ENCODE peak calls at places on chromosomes 7 and 10, in nine cellular contexts. N, I, L, R, W, Y, P, A and F are unnamed samples.

GRCh38 chr10:85603167-85603940 is 763.2 kb downstream of the GRID1 start:
- DNase-seq in P (no peak), A (no peak), L (no peak), Y (no peak), I (no peak), W (no peak), N (no peak), R (no peak), F (no peak)

GRCh38 chr7:22445140-22445722 is 54.8 kb downstream of the STEAP1B start:
- DNase-seq in L (peak), N (peak), A (peak), R (peak), P (peak), W (peak), I (no peak), Y (no peak), F (no peak)

GRCh38 chr10:13051126-13051694 is 48.8 kb upstream of the OPTN start:
- DNase-seq in P (no peak), L (no peak), R (no peak), Y (no peak), W (no peak), N (no peak), I (no peak), A (no peak), F (no peak)

GRCh38 chr10:126892873-126893175 is 12.4 kb upstream of the DOCK1 start:
- DNase-seq in W (no peak), I (no peak), R (no peak), P (no peak), L (no peak), Y (no peak), A (no peak), N (no peak), F (no peak)

GRCh38 chr7:132636581-132636980 is 60.3 kb upstream of the PLXNA4 start:
- DNase-seq in Y (no peak), I (no peak), N (no peak), R (no peak), W (no peak), P (no peak), L (no peak), A (no peak), F (no peak)

GRCh38 chr7:141587304-141587703 is 36.1 kb downstream of the AGK start:
- DNase-seq in P (no peak), N (no peak), Y (no peak), A (no peak), I (no peak), L (no peak), W (no peak), R (no peak), F (no peak)

GRCh38 chr10:118672766-118673715 is 77.6 kb upstream of the PRLHR start:
- DNase-seq in W (no peak), L (peak), A (no peak), N (no peak), R (no peak), P (no peak), I (no peak), Y (no peak), F (no peak)

GRCh38 chr10:87702260-87702972 is 42.7 kb downstream of the PAPSS2 start:
- DNase-seq in P (no peak), L (no peak), A (no peak), W (no peak), Y (no peak), N (no peak), I (no peak), R (no peak), F (no peak)

GRCh38 chr7:89771003-89771636 is 383.1 kb upstream of the STEAP1 start:
- DNase-seq in Y (no peak), P (no peak), W (no peak), A (no peak), I (no peak), N (no peak), R (no peak), L (no peak), F (no peak)

GRCh38 chr10:15368456-15368855 is 2.6 kb downstream of the FAM171A1 start:
- DNase-seq in R (no peak), L (no peak), P (no peak), I (no peak), N (no peak), A (no peak), Y (no peak), W (no peak), F (no peak)

GRCh38 chr7:128874140-128875031 is 11.7 kb downstream of the ATP6V1F start:
- DNase-seq in R (no peak), L (no peak), I (no peak), A (no peak), N (no peak), Y (no peak), W (no peak), P (no peak), F (no peak)

GRCh38 chr10:49518982-49519578 is 19.8 kb downstream of the ERCC6 start:
- DNase-seq in N (peak), P (peak), L (no peak), Y (no peak), I (peak), A (peak), W (peak), R (peak), F (no peak)

GRCh38 chr7:97075928-97076327 is 41.6 kb upstream of the SDHAF3 start:
- DNase-seq in W (no peak), P (no peak), N (no peak), I (no peak), L (no peak), A (no peak), Y (no peak), R (no peak), F (no peak)

GRCh38 chr10:100006241-100006886 is 3.4 kb downstream of the DNMBP start:
- DNase-seq in I (peak), P (peak), L (peak), A (peak), Y (no peak), R (peak), W (no peak), N (peak), F (no peak)

GRCh38 chr7:74514131-74514591 is 60.5 kb downstream of the GTF2IRD1 start:
- DNase-seq in I (no peak), A (no peak), Y (no peak), R (no peak), W (no peak), N (no peak), P (no peak), L (peak), F (no peak)

GRCh38 chr7:135761751-135762488 is 13.3 kb upstream of the FAM180A start:
- DNase-seq in Y (peak), R (no peak), P (peak), A (peak), W (no peak), I (peak), N (no peak), L (no peak), F (no peak)

GRCh38 chr7:148979827-148980226 is 48.5 kb downstream of the PDIA4 start:
- DNase-seq in L (no peak), P (no peak), I (no peak), Y (no peak), N (no peak), R (no peak), W (no peak), A (no peak), F (no peak)

GRCh38 chr10:131810036-131810804 is 90.6 kb upstream of the PPP2R2D start:
- DNase-seq in P (no peak), N (no peak), R (no peak), W (no peak), Y (peak), L (peak), A (no peak), I (no peak), F (peak)

GRCh38 chr10:113449151-113449695 is 103.6 kb upstream of the HABP2 start:
- DNase-seq in W (no peak), P (no peak), I (no peak), L (no peak), R (no peak), N (no peak), A (no peak), Y (no peak), F (no peak)

GRCh38 chr7:113810108-113810748 is 108.6 kb downstream of the PPP1R3A start:
- DNase-seq in L (no peak), P (no peak), W (no peak), N (peak), A (no peak), I (no peak), R (no peak), Y (no peak), F (no peak)

GRCh38 chr10:132248455-132249231 is 59.1 kb downstream of the STK32C start:
- DNase-seq in N (peak), I (no peak), W (peak), A (no peak), L (no peak), Y (no peak), R (peak), P (peak), F (no peak)

GRCh38 chr7:85070967-85071628 is 115.8 kb downstream of the SEMA3D start:
- DNase-seq in R (no peak), A (peak), W (no peak), L (no peak), I (peak), N (no peak), Y (no peak), P (no peak), F (no peak)

GRCh38 chr10:111650088-111650487 is 533.5 kb downstream of the GPAM start:
- DNase-seq in A (no peak), P (no peak), L (no peak), Y (no peak), R (peak), I (no peak), N (peak), W (no peak), F (no peak)

GRCh38 chr7:111424768-111425167 is 137.5 kb downstream of the IMMP2L start:
- DNase-seq in N (peak), A (no peak), I (peak), P (no peak), L (no peak), Y (no peak), R (no peak), W (no peak), F (no peak)

GRCh38 chr7:20560325-20561180 is 54.9 kb upstream of the ABCB5 start:
- DNase-seq in A (no peak), L (no peak), Y (no peak), I (no peak), W (no peak), R (no peak), P (no peak), N (no peak), F (no peak)

GRCh38 chr7:99928994-99929729 is at the start of gene GJC3:
- DNase-seq in P (peak), A (peak), Y (no peak), R (peak), W (peak), N (peak), I (peak), L (peak), F (peak)

GRCh38 chr10:125795111-125795510 is 19.5 kb upstream of the MMP21 start:
- DNase-seq in A (no peak), L (no peak), Y (no peak), R (no peak), W (no peak), I (no peak), P (no peak), N (no peak), F (no peak)

GRCh38 chr10:11691319-11691755 is 50.8 kb upstream of the ECHDC3 start:
- DNase-seq in I (no peak), R (no peak), N (no peak), A (no peak), Y (no peak), L (no peak), P (no peak), W (no peak), F (no peak)

GRCh38 chr10:7302393-7303054 is 108.3 kb downstream of the SFMBT2 start:
- DNase-seq in R (no peak), A (peak), Y (no peak), W (no peak), L (no peak), P (no peak), I (no peak), N (no peak), F (no peak)

GRCh38 chr7:30041526-30042269 is 13.5 kb downstream of the PLEKHA8 start:
- DNase-seq in P (no peak), R (no peak), Y (no peak), W (no peak), L (no peak), I (no peak), N (no peak), A (no peak), F (no peak)

GRCh38 chr7:32224276-32224675 is 154.1 kb upstream of the PDE1C start:
- DNase-seq in R (no peak), A (no peak), N (no peak), L (no peak), P (no peak), Y (no peak), I (no peak), W (no peak), F (no peak)

GRCh38 chr7:158740657-158741293 is 36.2 kb upstream of the NCAPG2 start:
- DNase-seq in A (peak), N (no peak), L (peak), R (no peak), W (no peak), Y (no peak), I (peak), P (peak), F (no peak)

DNA sequence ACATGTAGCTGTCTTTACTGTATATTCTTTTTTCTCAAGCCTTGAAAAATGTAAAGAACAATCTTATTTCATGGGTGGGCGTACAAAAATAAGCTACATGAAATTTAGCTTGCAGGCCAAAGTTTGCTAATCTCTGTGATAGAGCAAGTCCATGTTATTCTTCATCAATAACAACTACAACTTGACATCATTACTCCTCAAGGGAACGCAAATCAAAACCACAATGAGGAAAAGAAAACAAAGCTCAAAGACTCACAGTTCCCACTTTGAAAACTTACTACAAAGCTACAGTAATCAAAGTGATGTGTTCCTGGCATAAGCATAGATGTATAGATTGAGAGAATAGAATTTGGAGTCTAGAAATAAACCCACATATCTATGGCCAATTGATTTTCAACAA is 62.5 kb downstream of the GNA12 start:
- DNase-seq in P (peak), N (no peak), I (peak), A (peak), W (no peak), Y (no peak), R (no peak), L (no peak), F (no peak)
- H3K27ac ChIP-seq in P (no peak), N (no peak), I (peak), A (no peak), W (no peak), Y (no peak), R (no peak), L (no peak), F (no peak)

GRCh38 chr7:107911981-107912380 is 21.0 kb downstream of the DLD start:
- DNase-seq in P (no peak), R (no peak), L (no peak), I (no peak), N (no peak), W (no peak), Y (no peak), A (no peak), F (no peak)
- H3K27ac ChIP-seq in P (no peak), R (no peak), L (no peak), I (no peak), N (no peak), W (no peak), Y (no peak), A (no peak), F (no peak)

GRCh38 chr10:73399054-73399453 is 14.8 kb downstream of the ANXA7 start:
- DNase-seq in W (no peak), I (no peak), P (no peak), A (no peak), L (no peak), N (no peak), R (no peak), Y (no peak), F (no peak)

GRCh38 chr10:73398024-73398423 is 15.8 kb downstream of the ANXA7 start:
- DNase-seq in I (no peak), W (no peak), R (no peak), A (no peak), Y (no peak), P (no peak), L (no peak), N (no peak), F (no peak)

GRCh38 chr10:73404690-73405089 is 9.2 kb downstream of the ANXA7 start:
- DNase-seq in W (no peak), R (no peak), L (no peak), Y (no peak), A (no peak), I (no peak), P (no peak), N (no peak), F (no peak)

GRCh38 chr10:73405556-73405955 is 8.3 kb downstream of the ANXA7 start:
- DNase-seq in W (no peak), N (no peak), L (no peak), A (no peak), P (no peak), I (no peak), Y (no peak), R (peak), F (no peak)

DNA sequence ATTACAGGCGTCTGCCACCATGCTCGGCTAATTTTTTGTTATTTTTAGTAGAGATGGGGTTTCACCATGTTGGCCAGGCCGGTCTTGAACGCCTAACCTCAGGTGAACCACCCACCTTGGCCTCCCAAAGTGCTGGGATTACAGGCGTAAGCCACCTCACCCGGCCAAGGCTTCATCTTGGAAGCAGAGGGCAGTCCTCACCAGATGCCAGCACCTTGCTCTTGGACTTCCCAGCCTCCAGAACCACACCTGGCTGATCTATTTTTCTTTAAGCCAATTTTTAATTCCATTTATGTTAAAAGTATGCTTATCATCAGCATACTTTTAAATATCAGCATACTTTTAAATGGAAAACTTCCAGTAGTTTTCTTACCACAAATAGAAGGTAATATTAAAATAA is 12.2 kb downstream of the ANXA7 start:
- DNase-seq in W (no peak), N (no peak), P (no peak), I (no peak), L (no peak), R (no peak), A (no peak), Y (no peak), F (no peak)
- H3K27ac ChIP-seq in W (no peak), N (no peak), P (no peak), I (no peak), L (no peak), R (no peak), A (no peak), Y (no peak), F (no peak)

GRCh38 chr10:133356549-133356948 is 1.3 kb downstream of the FUOM start:
- DNase-seq in L (no peak), A (no peak), P (no peak), R (no peak), N (no peak), Y (no peak), I (no peak), W (no peak), F (no peak)
- H3K27ac ChIP-seq in L (no peak), A (no peak), P (no peak), R (no peak), N (peak), Y (no peak), I (no peak), W (no peak), F (peak)